ENCODE peak calls at places on chromosome 5, in four cellular contexts. S is NCI-H1694 treated with DMSO at 0.1 percent for 48 hours, R is EL, L is T-helper 2 cell. A is an unnamed sample.

GRCh38 chr5:154395407-154396106 is 50.2 kb upstream of the SAP30L start:
- DNase-seq in L (no peak), S (no peak), R (no peak), A (no peak)

GRCh38 chr5:56012281-56012963 is 17.7 kb upstream of the IL6ST start:
- DNase-seq in L (peak; percentile 4), R (peak; percentile 81), S (no peak), A (no peak)

GRCh38 chr5:36722913-36723312 is 116.5 kb downstream of the SLC1A3 start:
- DNase-seq in L (no peak), R (peak; percentile 26), S (no peak), A (no peak)

GRCh38 chr5:130836729-130837660 is 328.1 kb downstream of the HINT1 start:
- DNase-seq in S (no peak), L (no peak), R (no peak), A (no peak)

GRCh38 chr5:172113036-172113435 is 75.0 kb downstream of the STK10 start:
- DNase-seq in L (peak; percentile 36), R (no peak), S (no peak), A (peak; percentile 67)

GRCh38 chr5:135139397-135140134 is 105.5 kb upstream of the PITX1 start:
- DNase-seq in R (peak; percentile 91), L (no peak), S (no peak), A (no peak)

GRCh38 chr5:149442563-149443182 is 63.6 kb upstream of the IL17B start:
- DNase-seq in R (peak; percentile 74), S (peak; percentile 48), L (peak; percentile 62), A (peak; percentile 48)

GRCh38 chr5:154370119-154370518 is 75.7 kb upstream of the SAP30L start:
- DNase-seq in R (peak; percentile 82), L (no peak), S (no peak), A (no peak)

GRCh38 chr5:98698359-98698758 is 75.1 kb upstream of the RGMB start:
- DNase-seq in S (no peak), L (no peak), R (no peak), A (no peak)

GRCh38 chr5:125199968-125200841 is 453.8 kb upstream of the ZNF608 start:
- DNase-seq in R (peak; percentile 13), S (peak; percentile 53), L (no peak), A (no peak)

GRCh38 chr5:180647941-180648500 is 1.4 kb downstream of the FLT4 start:
- DNase-seq in S (no peak), R (no peak), L (no peak), A (no peak)

GRCh38 chr5:179732918-179733763 is 519 bp downstream of the MAML1 start:
- DNase-seq in L (peak; percentile 10), S (no peak), R (peak; percentile 48), A (peak; percentile 7)

GRCh38 chr5:4229866-4230265 is 634.2 kb downstream of the IRX1 start:
- DNase-seq in S (no peak), L (no peak), R (no peak), A (no peak)

GRCh38 chr5:73709536-73710129 is 83.6 kb downstream of the ARHGEF28 start:
- DNase-seq in L (no peak), R (peak; percentile 76), S (no peak), A (no peak)

GRCh38 chr5:122906768-122907167 is 61.4 kb downstream of the SNX24 start:
- DNase-seq in R (peak; percentile 78), L (no peak), S (no peak), A (no peak)

GRCh38 chr5:50709471-50709870 is 43.0 kb downstream of the PARP8 start:
- DNase-seq in L (no peak), S (no peak), R (peak; percentile 64), A (no peak)

GRCh38 chr5:88734191-88734640 is 148.8 kb downstream of the MEF2C start:
- DNase-seq in R (no peak), L (no peak), S (no peak), A (no peak)